ENCODE peak calls at places on chromosomes 16 and 17, in seven cellular contexts. I is endothelial cell of umbilical vein; B is heart right ventricle; S is ascending aorta; H is lower lobe of right lung; O is mucosa of descending colon; W is CD8-positive, alpha-beta T cell. N is an unnamed sample.

GRCh38 chr16:15682105-15682570 is 32.1 kb downstream of the NDE1 start:
- DNase-seq in I (peak; percentile 84), B (no peak), H (peak; percentile 51), S (peak; percentile 84), O (peak; percentile 25), W (no peak), N (peak; percentile 85)

GRCh38 chr16:70484867-70485266 is 30.5 kb downstream of the FCSK start:
- DNase-seq in B (no peak), W (no peak), H (no peak), I (no peak), O (no peak), S (no peak), N (no peak)

GRCh38 chr16:8660841-8661301 is 13.5 kb upstream of the ABAT start:
- DNase-seq in O (peak; percentile 82), S (no peak), H (peak; percentile 64), B (peak; percentile 24), I (peak; percentile 53), W (no peak), N (peak; percentile 22)

GRCh38 chr17:73137376-73137775 is 27.4 kb upstream of the SSTR2 start:
- DNase-seq in I (no peak), O (no peak), H (no peak), S (no peak), W (no peak), B (no peak), N (no peak)

GRCh38 chr17:31486351-31487062 is 95.0 kb downstream of the RAB11FIP4 start:
- DNase-seq in O (peak; percentile 53), I (no peak), W (no peak), S (no peak), B (no peak), H (peak; percentile 61), N (no peak)

GRCh38 chr17:57294629-57295501 is 38.5 kb downstream of the MSI2 start:
- DNase-seq in I (peak; percentile 4), H (no peak), B (peak; percentile 63), S (no peak), O (no peak), W (peak; percentile 69), N (peak; percentile 29)

GRCh38 chr17:57296231-57296630 is 39.9 kb downstream of the MSI2 start:
- DNase-seq in W (no peak), I (no peak), B (no peak), S (no peak), O (no peak), H (no peak), N (peak; percentile 11)

GRCh38 chr17:36088559-36089376 is 1.2 kb downstream of the CCL3 start:
- DNase-seq in I (no peak), H (no peak), B (no peak), S (no peak), O (no peak), W (no peak), N (no peak)

GRCh38 chr16:85441189-85441889 is 171.8 kb upstream of the GSE1 start:
- DNase-seq in S (no peak), W (no peak), B (no peak), H (no peak), I (no peak), O (no peak), N (no peak)

GRCh38 chr17:27489045-27489715 is 32.9 kb downstream of the KSR1 start:
- DNase-seq in O (peak; percentile 57), B (peak; percentile 62), S (peak; percentile 84), W (no peak), I (no peak), H (peak; percentile 90), N (no peak)

GRCh38 chr17:76772842-76773521 is 35.1 kb downstream of the MFSD11 start:
- DNase-seq in S (no peak), W (peak; percentile 57), O (no peak), I (peak; percentile 75), H (no peak), B (no peak), N (peak; percentile 55)

GRCh38 chr17:44095647-44096496 is 25.3 kb downstream of the G6PC3 start:
- DNase-seq in W (no peak), O (peak; percentile 78), I (peak; percentile 97), S (peak; percentile 71), H (peak; percentile 71), B (peak; percentile 90), N (peak; percentile 95)

GRCh38 chr16:10016761-10017160 is 165.5 kb downstream of the GRIN2A start:
- DNase-seq in O (no peak), I (no peak), B (no peak), S (no peak), H (no peak), W (no peak), N (no peak)

GRCh38 chr16:83105279-83106077 is 478.7 kb downstream of the CDH13 start:
- DNase-seq in H (no peak), W (no peak), S (no peak), B (no peak), I (no peak), O (no peak), N (no peak)

GRCh38 chr17:64399767-64400156 is 9.1 kb upstream of the PECAM1 start:
- DNase-seq in H (no peak), W (no peak), S (no peak), O (no peak), B (no peak), I (no peak), N (no peak)

GRCh38 chr17:65023791-65024190 is 32.7 kb downstream of the GNA13 start:
- DNase-seq in O (no peak), I (no peak), B (no peak), S (no peak), H (no peak), W (no peak), N (no peak)

GRCh38 chr16:87218281-87219055 is 98.7 kb downstream of the C16orf95 start:
- DNase-seq in S (no peak), I (no peak), H (no peak), B (no peak), W (no peak), O (no peak), N (no peak)

GRCh38 chr16:87390641-87391323 is 1.4 kb upstream of the MAP1LC3B start:
- DNase-seq in W (no peak), S (no peak), I (no peak), B (no peak), O (peak; percentile 33), H (peak; percentile 26), N (no peak)

GRCh38 chr16:72240949-72241348 is 69.0 kb upstream of the PMFBP1 start:
- DNase-seq in S (no peak), W (no peak), I (no peak), B (no peak), H (no peak), O (no peak), N (no peak)

GRCh38 chr16:15874745-15875314 is 13.6 kb downstream of the CEP20 start:
- DNase-seq in W (no peak), S (peak; percentile 75), B (peak; percentile 51), H (no peak), I (peak; percentile 84), O (peak; percentile 79), N (peak; percentile 64)

DNA sequence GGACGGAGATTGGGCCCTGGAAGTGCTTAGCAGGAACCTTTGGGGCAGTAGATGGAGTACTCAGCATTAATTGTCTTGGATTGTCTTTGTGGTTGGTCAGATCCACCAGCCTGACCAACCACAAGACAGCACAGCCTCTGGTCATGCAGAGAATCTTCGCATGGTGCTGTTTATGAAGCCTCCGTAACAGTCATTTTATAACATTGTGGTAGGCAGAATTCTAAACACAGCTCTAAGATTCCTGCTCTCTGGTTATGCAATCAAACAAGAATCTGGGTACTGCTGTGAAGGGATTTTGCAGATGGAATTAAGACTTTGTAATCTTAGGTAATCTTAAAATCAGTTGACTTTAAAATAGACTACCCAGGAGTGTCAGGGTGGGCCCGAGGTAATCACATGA is 312.2 kb upstream of the GOT2 start:
- DNase-seq in H (no peak), S (no peak), B (no peak), I (no peak), O (no peak), W (no peak), N (no peak)
- TF ChIP-seq CTCF in H (no peak), S (no peak), B (no peak), I (no peak), O (no peak), W (no peak), N (no peak)

GRCh38 chr16:61261315-61261714 is 774.9 kb downstream of the CDH8 start:
- DNase-seq in O (no peak), S (no peak), I (no peak), W (no peak), H (no peak), B (no peak), N (no peak)

GRCh38 chr16:61263400-61263799 is 772.8 kb downstream of the CDH8 start:
- DNase-seq in H (no peak), W (no peak), I (no peak), S (no peak), O (no peak), B (no peak), N (no peak)
- H3K36me3 ChIP-seq in H (no peaks in the 10 kb centered on the region), W (no peaks in the 10 kb centered on the region), I (no peaks in the 10 kb centered on the region), S (no peaks in the 10 kb centered on the region), O (no peaks in the 10 kb centered on the region), B (no peaks in the 10 kb centered on the region), N (no peaks in the 10 kb centered on the region)

GRCh38 chr17:82440377-82440981 is 10.1 kb downstream of the CYBC1 start:
- DNase-seq in B (no peak), W (no peak), I (no peak), S (peak; percentile 65), O (peak; percentile 23), H (peak; percentile 68), N (no peak)
- H3K4me3 ChIP-seq in B (no peak overlapping the region), W (no peak overlapping the region), I (no peak overlapping the region), S (no peak overlapping the region), O (no peak overlapping the region), H (peak overlapping the region; percentile 21), N (no peak overlapping the region)

GRCh38 chr17:3534881-3535252 is 22.7 kb downstream of the TRPV3 start:
- DNase-seq in H (peak; percentile 44), B (no peak), W (no peak), O (no peak), S (no peak), I (no peak), N (no peak)

GRCh38 chr17:3532106-3532858 is 25.3 kb downstream of the TRPV3 start:
- DNase-seq in I (no peak), S (no peak), B (no peak), O (no peak), W (no peak), H (no peak), N (no peak)

GRCh38 chr17:3531266-3532101 is 26.1 kb downstream of the TRPV3 start:
- DNase-seq in O (no peak), H (no peak), S (no peak), I (no peak), B (peak; percentile 40), W (no peak), N (no peak)

GRCh38 chr17:3533752-3534151 is 23.9 kb downstream of the TRPV3 start:
- DNase-seq in B (no peak), W (no peak), S (no peak), H (no peak), I (no peak), O (no peak), N (no peak)

DNA sequence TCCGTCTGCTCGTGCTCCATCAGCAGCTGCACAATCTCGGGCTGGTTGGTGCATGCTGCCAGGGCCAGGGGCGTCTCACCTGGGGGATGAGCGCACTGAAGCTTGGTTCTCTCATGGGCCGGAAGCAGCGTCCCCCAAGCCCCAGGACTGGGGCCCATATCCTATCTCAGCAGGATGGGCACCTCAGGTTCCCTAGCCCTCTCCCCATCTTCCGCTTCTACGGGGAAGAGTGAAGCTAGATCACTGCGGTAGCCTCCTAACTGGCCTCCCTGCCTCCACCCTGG is 24.8 kb downstream of the TRPV3 start:
- DNase-seq in H (no peak), S (no peak), W (no peak), O (no peak), I (no peak), B (no peak), N (no peak)
- TF ChIP-seq CTCF in H (no peak), S (no peak), W (no peak), O (no peak), I (no peak), B (no peak), N (no peak)

GRCh38 chr17:38908676-38909181 is 16.7 kb upstream of the LASP1NB start:
- DNase-seq in O (no peak), H (peak; percentile 50), W (no peak), I (peak; percentile 56), S (no peak), B (no peak), N (no peak)
- H3K36me3 ChIP-seq in O (no peaks in the 10 kb centered on the region), H (peaks cover 54% of the 10 kb centered on the region), W (peaks cover 15% of the 10 kb centered on the region), I (peaks cover 19% of the 10 kb centered on the region), S (peaks cover 21% of the 10 kb centered on the region), B (no peaks in the 10 kb centered on the region), N (peaks cover 68% of the 10 kb centered on the region)

N was measured in brain microvascular endothelial cell.